ENCODE peak calls at places on chromosomes 12 and 14, in five cellular contexts. One of them, this sample, is unnamed. For H3K27me3, the result is how much of the 10 kb centered on the place peaks cover.

GRCh38 chr12:94712852-94713545 is 62.6 kb upstream of the TMCC3 start:
- DNase-seq in left lung: no peak
- DNase-seq in right lobe of liver: peak
- DNase-seq in esophagus squamous epithelium: no peak
- DNase-seq in tibial artery: no peak
- DNase-seq in this sample: no peak

GRCh38 chr12:54723653-54724256 is 75.6 kb upstream of the DCD start:
- DNase-seq in left lung: no peak
- DNase-seq in tibial artery: no peak
- DNase-seq in right lobe of liver: no peak
- DNase-seq in esophagus squamous epithelium: no peak
- DNase-seq in this sample: no peak

GRCh38 chr12:123062682-123063426 is 82.4 kb downstream of the ARL6IP4 start:
- DNase-seq in right lobe of liver: peak
- DNase-seq in esophagus squamous epithelium: no peak
- DNase-seq in tibial artery: peak
- DNase-seq in left lung: peak
- DNase-seq in this sample: no peak

GRCh38 chr12:119167904-119168303 is 10.8 kb upstream of the HSPB8 start:
- DNase-seq in left lung: no peak
- DNase-seq in right lobe of liver: no peak
- DNase-seq in esophagus squamous epithelium: no peak
- DNase-seq in tibial artery: no peak
- DNase-seq in this sample: no peak

GRCh38 chr12:13028825-13029570 is 15.2 kb upstream of the FAM234B start:
- DNase-seq in tibial artery: no peak
- DNase-seq in left lung: no peak
- DNase-seq in esophagus squamous epithelium: no peak
- DNase-seq in right lobe of liver: no peak
- DNase-seq in this sample: no peak

GRCh38 chr14:28742171-28742846 is 24.3 kb upstream of the FOXG1 start:
- DNase-seq in left lung: no peak
- DNase-seq in right lobe of liver: no peak
- DNase-seq in esophagus squamous epithelium: no peak
- DNase-seq in tibial artery: no peak
- DNase-seq in this sample: no peak

GRCh38 chr14:94328196-94328595 is 5.1 kb upstream of the SERPINA6 start:
- DNase-seq in esophagus squamous epithelium: no peak
- DNase-seq in tibial artery: no peak
- DNase-seq in left lung: no peak
- DNase-seq in right lobe of liver: no peak
- DNase-seq in this sample: no peak

GRCh38 chr14:59358774-59359173 is 106.4 kb downstream of the GPR135 start:
- DNase-seq in tibial artery: no peak
- DNase-seq in left lung: no peak
- DNase-seq in esophagus squamous epithelium: no peak
- DNase-seq in right lobe of liver: no peak
- DNase-seq in this sample: no peak

GRCh38 chr14:74042296-74042695 is 23.1 kb downstream of the BBOF1 start:
- DNase-seq in left lung: no peak
- DNase-seq in tibial artery: no peak
- DNase-seq in esophagus squamous epithelium: no peak
- DNase-seq in right lobe of liver: no peak
- DNase-seq in this sample: no peak

GRCh38 chr14:99774526-99775307 is 18.5 kb upstream of the EML1 start:
- DNase-seq in esophagus squamous epithelium: no peak
- DNase-seq in left lung: no peak
- DNase-seq in tibial artery: no peak
- DNase-seq in right lobe of liver: no peak
- DNase-seq in this sample: no peak

GRCh38 chr14:87615822-87616679 is 376.9 kb downstream of the GALC start:
- DNase-seq in right lobe of liver: no peak
- DNase-seq in left lung: no peak
- DNase-seq in tibial artery: no peak
- DNase-seq in esophagus squamous epithelium: no peak
- DNase-seq in this sample: no peak

GRCh38 chr12:22268406-22268805 is 66.1 kb downstream of the ST8SIA1 start:
- DNase-seq in tibial artery: no peak
- DNase-seq in right lobe of liver: no peak
- DNase-seq in esophagus squamous epithelium: no peak
- DNase-seq in left lung: no peak
- DNase-seq in this sample: no peak

GRCh38 chr12:9751204-9752144 is 9.2 kb downstream of the CD69 start:
- DNase-seq in esophagus squamous epithelium: no peak
- DNase-seq in tibial artery: no peak
- DNase-seq in right lobe of liver: no peak
- DNase-seq in left lung: no peak
- DNase-seq in this sample: no peak

GRCh38 chr14:102121567-102121966 is 18.1 kb upstream of the WDR20 start:
- DNase-seq in right lobe of liver: no peak
- DNase-seq in tibial artery: no peak
- DNase-seq in esophagus squamous epithelium: no peak
- DNase-seq in left lung: no peak
- DNase-seq in this sample: no peak

GRCh38 chr12:131095826-131096680 is 142.3 kb downstream of the ADGRD1 start:
- DNase-seq in tibial artery: no peak
- DNase-seq in right lobe of liver: peak
- DNase-seq in esophagus squamous epithelium: no peak
- DNase-seq in left lung: peak
- DNase-seq in this sample: no peak

GRCh38 chr14:63266106-63266505 is 52.6 kb downstream of the GPHB5 start:
- DNase-seq in left lung: no peak
- DNase-seq in tibial artery: no peak
- DNase-seq in right lobe of liver: no peak
- DNase-seq in esophagus squamous epithelium: no peak
- DNase-seq in this sample: no peak

GRCh38 chr14:28375295-28375694 is 391.3 kb upstream of the FOXG1 start:
- DNase-seq in left lung: no peak
- DNase-seq in tibial artery: no peak
- DNase-seq in esophagus squamous epithelium: no peak
- DNase-seq in right lobe of liver: no peak
- DNase-seq in this sample: no peak

GRCh38 chr12:93571360-93571853 is 1.1 kb upstream of the SOCS2 start:
- DNase-seq in tibial artery: peak
- DNase-seq in left lung: peak
- DNase-seq in right lobe of liver: peak
- DNase-seq in esophagus squamous epithelium: no peak
- DNase-seq in this sample: peak

GRCh38 chr12:93569301-93569655 is 3.2 kb upstream of the SOCS2 start:
- DNase-seq in tibial artery: no peak
- DNase-seq in left lung: no peak
- DNase-seq in right lobe of liver: no peak
- DNase-seq in esophagus squamous epithelium: no peak
- DNase-seq in this sample: no peak

GRCh38 chr12:93571854-93572711 is at the start of gene SOCS2:
- DNase-seq in esophagus squamous epithelium: no peak
- DNase-seq in left lung: peak
- DNase-seq in right lobe of liver: no peak
- DNase-seq in tibial artery: peak
- DNase-seq in this sample: no peak

GRCh38 chr12:93569656-93570551 is 2.6 kb upstream of the SOCS2 start:
- DNase-seq in tibial artery: peak
- DNase-seq in esophagus squamous epithelium: peak
- DNase-seq in right lobe of liver: peak
- DNase-seq in left lung: peak
- DNase-seq in this sample: peak

DNA sequence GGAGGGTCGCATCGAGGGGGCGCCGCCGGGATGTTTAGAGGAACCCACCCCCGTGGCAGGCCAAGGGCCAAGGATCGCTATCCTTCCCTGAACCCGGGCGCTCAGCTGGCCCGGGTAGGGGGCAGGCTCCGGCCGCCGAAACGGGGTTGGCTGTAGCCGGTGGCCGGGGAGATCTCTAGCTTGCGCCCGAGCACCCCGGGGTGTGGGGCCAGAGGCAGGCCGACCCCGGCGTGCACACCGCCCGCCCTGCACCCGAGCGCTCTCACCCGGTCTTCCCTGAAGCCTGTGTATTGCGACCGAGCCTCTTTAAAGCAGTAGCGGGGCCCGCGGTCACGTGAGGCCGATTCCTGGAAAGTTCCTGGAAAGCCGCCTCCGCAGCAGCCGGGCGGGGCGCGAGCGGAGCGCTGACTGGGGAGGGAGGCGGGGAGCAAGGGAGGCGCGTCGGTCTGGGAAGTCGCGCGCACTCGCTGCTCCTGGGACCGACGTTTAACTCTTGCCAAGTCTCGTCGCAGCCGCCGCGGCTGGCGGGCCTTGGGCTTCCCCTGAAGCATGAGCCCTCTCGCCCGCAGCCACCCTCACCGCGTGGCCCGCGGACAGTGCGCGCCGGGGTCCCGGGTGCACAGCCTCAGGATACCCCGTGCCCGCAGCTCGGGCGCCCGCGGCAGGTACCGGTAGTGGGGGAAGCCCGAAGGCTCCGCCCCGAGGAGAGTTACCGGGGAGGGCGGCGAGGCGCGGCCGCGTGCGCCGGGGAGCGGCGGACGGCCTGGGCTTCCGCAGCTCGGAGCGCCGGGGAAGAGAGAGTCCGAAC is 1.7 kb upstream of the SOCS2 start:
- DNase-seq in right lobe of liver: peak
- DNase-seq in left lung: peak
- DNase-seq in tibial artery: peak
- DNase-seq in esophagus squamous epithelium: peak
- DNase-seq in this sample: peak
- H3K27me3 ChIP-seq in right lobe of liver: under half
- H3K27me3 ChIP-seq in left lung: half or more
- H3K27me3 ChIP-seq in tibial artery: under half
- H3K27me3 ChIP-seq in esophagus squamous epithelium: under half
- H3K27me3 ChIP-seq in this sample: under half

GRCh38 chr14:50560929-50561280 is 960 bp downstream of the ATL1 start:
- DNase-seq in esophagus squamous epithelium: peak
- DNase-seq in left lung: peak
- DNase-seq in right lobe of liver: peak
- DNase-seq in tibial artery: peak
- DNase-seq in this sample: no peak

GRCh38 chr14:50562841-50563240 is 2.9 kb downstream of the ATL1 start:
- DNase-seq in tibial artery: no peak
- DNase-seq in esophagus squamous epithelium: no peak
- DNase-seq in right lobe of liver: no peak
- DNase-seq in left lung: no peak
- DNase-seq in this sample: no peak

DNA sequence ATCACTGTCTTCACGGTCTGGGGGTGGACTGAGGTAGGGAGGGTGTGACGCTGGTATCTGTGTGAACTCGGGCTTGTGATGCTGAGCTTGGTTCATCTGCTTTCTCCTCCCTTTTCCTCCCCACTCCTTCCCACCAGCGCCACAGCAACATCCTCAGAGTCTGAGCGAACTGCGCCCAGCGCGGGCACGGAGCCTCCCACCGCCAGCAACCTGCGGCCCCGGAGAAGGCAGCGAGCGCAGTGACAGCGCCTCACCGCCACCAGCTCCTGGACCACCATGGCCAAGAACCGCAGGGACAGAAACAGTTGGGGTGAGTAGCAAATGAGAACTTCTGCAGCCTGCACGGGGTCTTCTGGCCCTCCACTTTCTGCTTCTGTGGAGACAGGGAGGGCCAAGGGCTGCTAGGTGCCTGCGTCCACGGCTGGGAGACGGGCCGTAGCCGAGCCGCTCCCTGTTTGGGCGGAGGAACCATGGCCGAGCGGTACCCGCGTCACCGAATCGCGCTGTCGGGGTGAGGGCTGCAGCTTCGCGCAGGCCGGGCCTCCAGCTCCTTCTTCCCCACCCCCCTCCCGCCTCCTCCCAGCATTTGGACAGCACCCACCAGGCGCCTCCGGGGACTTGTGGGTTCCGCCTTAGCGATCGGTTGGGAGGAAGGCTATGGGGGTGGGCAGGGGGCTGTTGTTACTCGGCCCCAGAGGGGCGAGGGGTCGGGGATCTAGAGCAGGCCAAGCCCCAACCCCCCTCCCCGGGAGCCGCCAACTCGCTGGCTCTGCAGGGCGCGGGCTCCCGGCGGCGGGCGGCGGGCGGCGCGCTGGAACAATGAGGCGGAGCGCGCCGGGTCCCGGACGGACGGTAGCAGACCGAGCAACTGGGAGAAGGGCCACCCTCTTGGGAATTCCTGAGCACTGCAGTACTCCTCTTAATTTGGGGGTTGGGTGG is at the start of gene ATL1:
- DNase-seq in tibial artery: peak
- DNase-seq in esophagus squamous epithelium: no peak
- DNase-seq in left lung: peak
- DNase-seq in right lobe of liver: peak
- DNase-seq in this sample: peak
- TF ChIP-seq CTCF in tibial artery: no peak
- TF ChIP-seq CTCF in esophagus squamous epithelium: no peak
- TF ChIP-seq CTCF in left lung: no peak
- TF ChIP-seq CTCF in right lobe of liver: no peak
- TF ChIP-seq CTCF in this sample: no peak

GRCh38 chr12:132617822-132618682 is 524 bp upstream of the P2RX2 start:
- DNase-seq in left lung: no peak
- DNase-seq in esophagus squamous epithelium: no peak
- DNase-seq in right lobe of liver: no peak
- DNase-seq in tibial artery: no peak
- DNase-seq in this sample: no peak
- H3K27me3 ChIP-seq in left lung: half or more
- H3K27me3 ChIP-seq in esophagus squamous epithelium: under half
- H3K27me3 ChIP-seq in right lobe of liver: under half
- H3K27me3 ChIP-seq in tibial artery: half or more
- H3K27me3 ChIP-seq in this sample: under half

DNA sequence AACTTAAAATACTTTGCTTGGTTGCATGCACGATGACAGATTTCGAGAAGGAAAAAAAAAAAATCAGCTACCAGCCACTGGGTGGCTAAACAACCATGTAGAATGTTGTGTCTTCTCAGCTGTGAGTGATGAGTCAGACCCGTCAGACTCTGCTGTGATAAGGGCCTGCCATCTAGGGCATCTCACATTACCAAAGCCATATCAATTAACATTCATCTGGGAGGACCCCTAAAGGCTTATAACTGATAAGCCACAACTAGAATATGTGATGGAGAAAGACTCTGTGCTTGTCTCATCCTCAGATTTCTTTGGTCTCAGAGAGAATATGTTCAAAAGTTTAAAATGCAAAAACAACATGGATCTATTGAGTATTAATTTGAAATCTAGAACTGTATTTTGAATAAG is 111.5 kb downstream of the PAX9 start:
- DNase-seq in right lobe of liver: no peak
- DNase-seq in left lung: no peak
- DNase-seq in tibial artery: no peak
- DNase-seq in esophagus squamous epithelium: no peak
- DNase-seq in this sample: no peak
- TF ChIP-seq CTCF in right lobe of liver: no peak
- TF ChIP-seq CTCF in left lung: no peak
- TF ChIP-seq CTCF in tibial artery: no peak
- TF ChIP-seq CTCF in esophagus squamous epithelium: no peak
- TF ChIP-seq CTCF in this sample: peak

DNA sequence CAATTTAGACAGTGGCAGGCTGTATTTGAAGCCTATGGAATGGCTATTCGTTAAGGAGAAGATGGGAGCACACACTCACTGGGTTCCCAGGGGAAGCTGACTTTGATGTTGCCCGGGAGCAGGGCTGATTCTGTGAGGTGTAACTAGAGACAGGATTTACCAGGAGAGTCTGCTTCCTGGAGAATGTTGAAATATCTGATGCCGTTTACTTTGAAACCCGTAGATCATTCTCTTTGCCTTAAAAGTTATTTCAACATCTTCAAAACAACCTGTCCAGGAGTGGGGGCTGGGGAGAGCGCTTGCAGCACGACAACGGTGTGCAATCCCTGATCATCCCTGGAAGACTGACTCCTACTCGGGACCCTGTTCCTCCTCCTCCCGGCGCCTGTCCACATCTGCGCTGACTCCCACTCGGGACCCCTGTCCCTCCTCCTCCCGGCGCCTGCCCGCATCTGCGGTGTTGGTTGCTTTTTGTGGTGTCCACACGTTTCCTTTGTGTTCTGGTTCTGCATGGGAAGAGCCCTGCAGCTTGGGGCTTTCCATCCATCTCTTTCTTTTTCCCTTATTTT is 72.6 kb downstream of the AACS start:
- DNase-seq in left lung: no peak
- DNase-seq in esophagus squamous epithelium: no peak
- DNase-seq in right lobe of liver: no peak
- DNase-seq in tibial artery: no peak
- DNase-seq in this sample: no peak
- H3K27me3 ChIP-seq in left lung: under half
- H3K27me3 ChIP-seq in esophagus squamous epithelium: under half
- H3K27me3 ChIP-seq in right lobe of liver: under half
- H3K27me3 ChIP-seq in tibial artery: under half
- H3K27me3 ChIP-seq in this sample: under half

This sample was measured in RWPE2.